ENCODE peak calls at places on chromosomes 1 and 21, in four cellular contexts. One of them, this sample, is unnamed.

GRCh38 chr1:155010211-155010918 is 7.8 kb downstream of the ZBTB7B start:
- DNase-seq in H1: no peak
- DNase-seq in K562: no peak
- DNase-seq in GM12878: no peak
- DNase-seq in this sample: no peak

GRCh38 chr1:51433269-51433971 is 85.6 kb downstream of the EPS15 start:
- DNase-seq in H1: no peak
- DNase-seq in GM12878: no peak
- DNase-seq in K562: peak; percentile 37
- DNase-seq in this sample: no peak

GRCh38 chr21:44485254-44485793 is 30.0 kb downstream of the LRRC3 start:
- DNase-seq in GM12878: no peak
- DNase-seq in K562: peak; percentile 56
- DNase-seq in H1: peak; percentile 60
- DNase-seq in this sample: peak; percentile 46

GRCh38 chr1:245663373-245663772 is 508.6 kb downstream of the KIF26B start:
- DNase-seq in GM12878: no peak
- DNase-seq in K562: no peak
- DNase-seq in H1: no peak
- DNase-seq in this sample: no peak

GRCh38 chr21:31294691-31295090 is 49.4 kb downstream of the TIAM1 start:
- DNase-seq in H1: no peak
- DNase-seq in GM12878: no peak
- DNase-seq in K562: no peak
- DNase-seq in this sample: no peak

GRCh38 chr21:38171723-38172344 is 85.0 kb upstream of the KCNJ15 start:
- DNase-seq in H1: peak; percentile 63
- DNase-seq in K562: no peak
- DNase-seq in GM12878: no peak
- DNase-seq in this sample: no peak

GRCh38 chr1:89823679-89824292 is 3.0 kb downstream of the LRRC8D start:
- DNase-seq in K562: peak; percentile 86
- DNase-seq in H1: no peak
- DNase-seq in GM12878: no peak
- DNase-seq in this sample: no peak

GRCh38 chr1:41382531-41383090 is 21.4 kb downstream of the FOXO6 start:
- DNase-seq in GM12878: no peak
- DNase-seq in K562: no peak
- DNase-seq in H1: no peak
- DNase-seq in this sample: peak; percentile 22

GRCh38 chr1:198848206-198848605 is 209.4 kb downstream of the PTPRC start:
- DNase-seq in GM12878: no peak
- DNase-seq in H1: no peak
- DNase-seq in K562: no peak
- DNase-seq in this sample: no peak

GRCh38 chr21:41880153-41880552 is 1.0 kb upstream of the PRDM15 start:
- DNase-seq in K562: no peak
- DNase-seq in GM12878: no peak
- DNase-seq in H1: no peak
- DNase-seq in this sample: no peak

GRCh38 chr1:67089685-67090208 is 35.8 kb upstream of the SLC35D1 start:
- DNase-seq in H1: no peak
- DNase-seq in GM12878: no peak
- DNase-seq in K562: no peak
- DNase-seq in this sample: no peak

GRCh38 chr1:28258628-28259251 is 578 bp upstream of the SESN2 start:
- DNase-seq in GM12878: no peak
- DNase-seq in K562: peak; percentile 49
- DNase-seq in H1: no peak
- DNase-seq in this sample: no peak

GRCh38 chr1:110829955-110830553 is 42.9 kb upstream of the CD53 start:
- DNase-seq in H1: peak; percentile 15
- DNase-seq in GM12878: peak; percentile 37
- DNase-seq in K562: peak; percentile 68
- DNase-seq in this sample: peak; percentile 45

GRCh38 chr1:66388918-66389317 is 145.0 kb upstream of the SGIP1 start:
- DNase-seq in K562: no peak
- DNase-seq in H1: no peak
- DNase-seq in GM12878: no peak
- DNase-seq in this sample: no peak

GRCh38 chr1:231134624-231135023 is 27.2 kb upstream of the TRIM67 start:
- DNase-seq in K562: no peak
- DNase-seq in GM12878: no peak
- DNase-seq in H1: no peak
- DNase-seq in this sample: no peak

GRCh38 chr21:35150562-35151226 is 101.6 kb upstream of the RUNX1 start:
- DNase-seq in K562: no peak
- DNase-seq in H1: no peak
- DNase-seq in GM12878: no peak
- DNase-seq in this sample: no peak

GRCh38 chr1:29607236-29607635 is 370.9 kb downstream of the PTPRU start:
- DNase-seq in GM12878: no peak
- DNase-seq in H1: no peak
- DNase-seq in K562: no peak
- DNase-seq in this sample: peak; percentile 15

GRCh38 chr21:26686278-26686677 is 113.2 kb upstream of the CYYR1 start:
- DNase-seq in GM12878: no peak
- DNase-seq in H1: no peak
- DNase-seq in K562: no peak
- DNase-seq in this sample: no peak

GRCh38 chr1:56028244-56028643 is 551.1 kb downstream of the PLPP3 start:
- DNase-seq in H1: no peak
- DNase-seq in GM12878: peak; percentile 43
- DNase-seq in K562: no peak
- DNase-seq in this sample: no peak

GRCh38 chr1:16915627-16915973 is 6.1 kb upstream of the CROCC start:
- DNase-seq in GM12878: no peak
- DNase-seq in H1: no peak
- DNase-seq in K562: peak; percentile 47
- DNase-seq in this sample: no peak

GRCh38 chr1:117171900-117172501 is 38.7 kb downstream of the VTCN1 start:
- DNase-seq in K562: no peak
- DNase-seq in H1: no peak
- DNase-seq in GM12878: no peak
- DNase-seq in this sample: no peak

GRCh38 chr1:170273556-170274501 is 128.1 kb downstream of the NTMT2 start:
- DNase-seq in GM12878: peak; percentile 13
- DNase-seq in H1: no peak
- DNase-seq in K562: no peak
- DNase-seq in this sample: no peak

GRCh38 chr1:25590096-25590824 is 26.3 kb upstream of the MAN1C1 start:
- DNase-seq in H1: no peak
- DNase-seq in K562: no peak
- DNase-seq in GM12878: no peak
- DNase-seq in this sample: no peak

GRCh38 chr1:50285994-50286393 is 137.2 kb downstream of the DMRTA2 start:
- DNase-seq in H1: no peak
- DNase-seq in GM12878: no peak
- DNase-seq in K562: no peak
- DNase-seq in this sample: no peak

GRCh38 chr1:174103766-174104165 is 55.6 kb upstream of the RABGAP1L start:
- DNase-seq in K562: no peak
- DNase-seq in GM12878: no peak
- DNase-seq in H1: no peak
- DNase-seq in this sample: no peak

GRCh38 chr1:212225416-212225815 is 59.8 kb upstream of the PPP2R5A start:
- DNase-seq in K562: no peak
- DNase-seq in H1: no peak
- DNase-seq in GM12878: no peak
- DNase-seq in this sample: no peak

GRCh38 chr1:77817368-77818209 is 38.1 kb downstream of the MIGA1 start:
- DNase-seq in K562: no peak
- DNase-seq in GM12878: no peak
- DNase-seq in H1: no peak
- DNase-seq in this sample: no peak

GRCh38 chr1:32142446-32143301 is 34.8 kb downstream of the KPNA6 start:
- DNase-seq in K562: peak; percentile 55
- DNase-seq in GM12878: no peak
- DNase-seq in H1: no peak
- DNase-seq in this sample: no peak

GRCh38 chr1:51575406-51576084 is 41.3 kb upstream of the OSBPL9 start:
- DNase-seq in H1: no peak
- DNase-seq in K562: peak; percentile 29
- DNase-seq in GM12878: no peak
- DNase-seq in this sample: no peak

GRCh38 chr1:150477733-150478132 is 9.5 kb upstream of the TARS2 start:
- DNase-seq in GM12878: no peak
- DNase-seq in H1: no peak
- DNase-seq in K562: peak; percentile 42
- DNase-seq in this sample: no peak

DNA sequence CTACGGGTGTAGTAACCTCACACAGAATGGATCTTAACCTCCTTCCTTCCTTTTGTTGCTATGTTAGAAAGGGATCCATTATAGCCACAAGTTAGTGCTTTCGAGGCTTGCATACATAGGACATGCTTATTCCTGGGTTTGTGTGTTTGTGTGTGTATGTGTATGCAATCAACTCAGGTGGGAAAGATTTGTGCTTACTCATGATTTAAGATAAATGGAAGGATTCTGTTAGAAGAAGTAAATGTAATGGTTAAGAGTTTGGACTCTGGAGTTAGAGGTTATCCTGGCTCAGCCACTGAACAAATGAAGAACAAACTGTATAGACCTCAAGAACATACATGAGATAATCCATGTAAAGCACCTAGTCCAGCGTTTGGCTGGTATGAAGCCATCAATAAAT is 28.8 kb downstream of the BTG3 start:
- DNase-seq in K562: no peak
- DNase-seq in GM12878: no peak
- DNase-seq in H1: no peak
- DNase-seq in this sample: no peak
- TF ChIP-seq ATF3 in K562: no peak
- TF ChIP-seq ATF3 in GM12878: no peak
- TF ChIP-seq ATF3 in H1: no peak
- TF ChIP-seq ATF3 in this sample: no peak

GRCh38 chr1:19680644-19681043 is 16.0 kb downstream of the HTR6 start:
- DNase-seq in K562: no peak
- DNase-seq in GM12878: no peak
- DNase-seq in H1: no peak
- DNase-seq in this sample: no peak

GRCh38 chr1:19676438-19676922 is 11.8 kb downstream of the HTR6 start:
- DNase-seq in H1: peak; percentile 25
- DNase-seq in GM12878: no peak
- DNase-seq in K562: peak; percentile 76
- DNase-seq in this sample: no peak

GRCh38 chr1:19679691-19680090 is 15.0 kb downstream of the HTR6 start:
- DNase-seq in K562: no peak
- DNase-seq in GM12878: no peak
- DNase-seq in H1: no peak
- DNase-seq in this sample: no peak

GRCh38 chr1:19678931-19679453 is 14.3 kb downstream of the HTR6 start:
- DNase-seq in GM12878: no peak
- DNase-seq in K562: no peak
- DNase-seq in H1: no peak
- DNase-seq in this sample: no peak

DNA sequence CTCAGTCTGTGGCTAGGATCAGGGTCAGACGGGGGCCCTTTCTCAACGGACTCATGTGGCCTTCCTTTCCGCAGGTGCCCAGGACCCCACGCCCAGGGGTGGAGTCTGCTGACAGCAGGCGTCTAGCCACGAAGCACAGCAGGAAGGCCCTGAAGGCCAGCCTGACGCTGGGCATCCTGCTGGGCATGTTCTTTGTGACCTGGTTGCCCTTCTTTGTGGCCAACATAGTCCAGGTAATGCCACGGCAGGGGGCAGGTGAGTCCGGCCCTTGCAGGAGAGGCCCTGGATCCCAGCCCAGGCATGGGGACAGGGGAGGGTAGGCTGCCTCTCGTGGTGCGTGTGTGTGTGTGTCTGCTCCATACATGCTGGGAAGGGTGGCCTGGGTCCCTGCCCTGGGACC is 13.8 kb downstream of the HTR6 start:
- DNase-seq in H1: no peak
- DNase-seq in GM12878: no peak
- DNase-seq in K562: no peak
- DNase-seq in this sample: no peak
- TF ChIP-seq EGR1 in H1: no peak
- TF ChIP-seq EGR1 in GM12878: no peak
- TF ChIP-seq EGR1 in K562: no peak
- TF ChIP-seq EGR1 in this sample: no peak

GRCh38 chr1:210853276-210853675 is 280.7 kb downstream of the KCNH1 start:
- DNase-seq in GM12878: no peak
- DNase-seq in K562: no peak
- DNase-seq in H1: no peak
- DNase-seq in this sample: no peak

GRCh38 chr1:210857724-210858123 is 276.2 kb downstream of the KCNH1 start:
- DNase-seq in K562: no peak
- DNase-seq in GM12878: no peak
- DNase-seq in H1: no peak
- DNase-seq in this sample: no peak

GRCh38 chr1:210850556-210850955 is 283.4 kb downstream of the KCNH1 start:
- DNase-seq in K562: no peak
- DNase-seq in GM12878: no peak
- DNase-seq in H1: no peak
- DNase-seq in this sample: no peak

GRCh38 chr1:210855440-210855839 is 278.5 kb downstream of the KCNH1 start:
- DNase-seq in K562: no peak
- DNase-seq in GM12878: no peak
- DNase-seq in H1: peak; percentile 5
- DNase-seq in this sample: no peak
- TF ChIP-seq ATF3 in K562: no peak
- TF ChIP-seq ATF3 in GM12878: no peak
- TF ChIP-seq ATF3 in H1: no peak
- TF ChIP-seq ATF3 in this sample: no peak

DNA sequence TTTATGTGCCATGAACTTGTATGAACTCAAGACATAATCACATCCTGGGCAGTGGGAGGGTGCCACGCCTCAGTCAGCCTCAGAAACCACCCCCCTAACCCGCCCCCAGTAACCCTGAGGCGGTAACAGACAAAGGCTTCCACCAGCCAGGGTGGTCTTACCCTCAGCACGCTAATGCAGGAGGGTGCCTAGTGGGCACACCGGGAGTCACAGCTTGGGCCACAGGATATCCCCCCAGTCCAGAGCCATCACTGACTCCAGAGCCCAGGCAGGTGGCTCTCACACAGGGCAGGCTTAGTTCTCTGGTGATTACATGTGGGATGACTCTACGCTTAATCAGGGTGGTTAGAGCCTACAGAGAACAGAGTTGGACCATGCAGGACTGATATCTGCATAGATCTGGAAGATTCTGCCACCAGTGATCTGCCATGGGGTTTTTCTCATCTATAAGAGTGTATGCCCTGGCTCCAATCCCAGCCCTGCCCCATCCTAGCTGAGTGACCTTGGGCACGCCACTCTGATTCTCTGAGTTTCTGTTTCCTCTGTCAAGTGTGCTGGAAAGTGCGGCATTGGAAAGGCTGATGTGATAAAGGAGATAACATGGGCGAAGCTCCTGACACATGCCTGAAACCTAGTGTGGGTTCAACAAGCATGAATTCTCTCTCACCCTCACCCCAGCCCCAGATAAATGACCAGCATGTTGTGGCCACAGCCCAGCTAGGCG is 27.3 kb downstream of the OPTC start:
- DNase-seq in K562: no peak
- DNase-seq in GM12878: no peak
- DNase-seq in H1: no peak
- DNase-seq in this sample: no peak
- TF ChIP-seq EGR1 in K562: no peak
- TF ChIP-seq EGR1 in GM12878: no peak
- TF ChIP-seq EGR1 in H1: no peak
- TF ChIP-seq EGR1 in this sample: no peak

This sample was measured in HCT116.